ENCODE peak calls at places on chromosomes 3 and 15, in eight cellular contexts. Q, J, V, A, R, K, G and U are unnamed samples.

GRCh38 chr15:45795487-45796069 is 160.7 kb downstream of the SQOR start:
- DNase-seq in Q (no peak), J (peak; percentile 11), V (no peak), A (peak; percentile 70), R (peak; percentile 74), K (peak; percentile 9), G (peak; percentile 32), U (peak; percentile 86)

GRCh38 chr3:179734497-179735281 is 81.8 kb downstream of the USP13 start:
- DNase-seq in Q (no peak), J (no peak), V (peak; percentile 60), A (peak; percentile 8), R (peak; percentile 12), K (no peak), G (no peak), U (peak; percentile 15)

GRCh38 chr15:74173545-74174215 is at the start of gene ISLR:
- DNase-seq in Q (peak; percentile 47), J (peak; percentile 98), V (no peak), A (no peak), R (no peak), K (no peak), G (peak; percentile 84), U (no peak)

GRCh38 chr15:77510066-77511044 is 89.7 kb downstream of the HMG20A start:
- DNase-seq in Q (no peak), J (no peak), V (no peak), A (no peak), R (no peak), K (no peak), G (no peak), U (no peak)

GRCh38 chr3:29140706-29141105 is 140.2 kb upstream of the RBMS3 start:
- DNase-seq in Q (no peak), J (peak; percentile 16), V (no peak), A (no peak), R (no peak), K (no peak), G (peak; percentile 44), U (no peak)

GRCh38 chr3:194285024-194285858 is 65.9 kb downstream of the CPN2 start:
- DNase-seq in Q (no peak), J (peak; percentile 79), V (no peak), A (peak; percentile 80), R (peak; percentile 72), K (no peak), G (no peak), U (peak; percentile 68)

GRCh38 chr3:159200176-159200575 is 398.3 kb downstream of the MFSD1 start:
- DNase-seq in Q (no peak), J (peak; percentile 65), V (no peak), A (no peak), R (peak; percentile 60), K (no peak), G (peak; percentile 70), U (peak; percentile 75)

GRCh38 chr3:16511561-16512434 is 1.7 kb downstream of the RFTN1 start:
- DNase-seq in Q (peak; percentile 45), J (peak; percentile 88), V (peak; percentile 45), A (no peak), R (no peak), K (peak; percentile 83), G (peak; percentile 88), U (peak; percentile 50)

GRCh38 chr3:121651684-121652083 is 9.0 kb downstream of the HCLS1 start:
- DNase-seq in Q (no peak), J (no peak), V (no peak), A (peak; percentile 45), R (peak; percentile 74), K (no peak), G (peak; percentile 14), U (peak; percentile 49)

GRCh38 chr3:15305366-15305844 is 27.0 kb downstream of the SH3BP5 start:
- DNase-seq in Q (no peak), J (peak; percentile 87), V (no peak), A (no peak), R (peak; percentile 61), K (no peak), G (peak; percentile 39), U (peak; percentile 19)

DNA sequence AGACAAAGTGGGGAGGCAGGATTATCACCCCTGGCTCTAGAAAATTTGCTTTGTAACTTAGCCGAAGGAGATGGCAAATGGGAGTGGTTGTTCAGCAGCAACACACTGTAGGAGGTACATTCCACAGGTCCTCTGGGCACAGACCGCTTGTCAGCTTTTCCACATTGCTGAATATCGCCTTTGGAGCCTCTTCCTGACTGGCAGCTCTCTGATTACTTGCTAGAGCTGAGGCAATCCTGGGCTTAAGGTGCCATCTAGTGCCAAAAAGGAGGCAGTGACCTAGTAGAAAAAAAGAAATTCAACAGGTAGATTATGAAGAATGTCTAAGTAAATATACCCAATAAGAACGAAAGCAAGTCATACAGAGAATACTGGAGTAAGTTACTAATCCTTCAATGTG is 13.1 kb upstream of the SCN5A start:
- DNase-seq in Q (no peak), J (peak; percentile 45), V (no peak), A (peak; percentile 55), R (peak; percentile 84), K (no peak), G (peak; percentile 40), U (peak; percentile 73)
- TF ChIP-seq CTCF in Q (no peak), J (peak; percentile 30), V (no peak), A (peak; percentile 59), R (peak; percentile 91), K (peak; percentile 33), G (peak; percentile 53), U (peak; percentile 58)

GRCh38 chr3:81638480-81638879 is 123.0 kb downstream of the GBE1 start:
- DNase-seq in Q (no peak), J (no peak), V (no peak), A (no peak), R (no peak), K (no peak), G (no peak), U (no peak)

GRCh38 chr3:81645248-81645647 is 116.2 kb downstream of the GBE1 start:
- DNase-seq in Q (no peak), J (no peak), V (no peak), A (no peak), R (no peak), K (no peak), G (no peak), U (no peak)

GRCh38 chr3:81643721-81644120 is 117.7 kb downstream of the GBE1 start:
- DNase-seq in Q (no peak), J (peak; percentile 41), V (no peak), A (peak; percentile 38), R (peak; percentile 58), K (no peak), G (peak; percentile 40), U (peak; percentile 41)
- TF ChIP-seq CTCF in Q (no peak), J (peak; percentile 26), V (no peak), A (peak; percentile 17), R (peak; percentile 74), K (peak; percentile 38), G (peak; percentile 45), U (peak; percentile 43)

DNA sequence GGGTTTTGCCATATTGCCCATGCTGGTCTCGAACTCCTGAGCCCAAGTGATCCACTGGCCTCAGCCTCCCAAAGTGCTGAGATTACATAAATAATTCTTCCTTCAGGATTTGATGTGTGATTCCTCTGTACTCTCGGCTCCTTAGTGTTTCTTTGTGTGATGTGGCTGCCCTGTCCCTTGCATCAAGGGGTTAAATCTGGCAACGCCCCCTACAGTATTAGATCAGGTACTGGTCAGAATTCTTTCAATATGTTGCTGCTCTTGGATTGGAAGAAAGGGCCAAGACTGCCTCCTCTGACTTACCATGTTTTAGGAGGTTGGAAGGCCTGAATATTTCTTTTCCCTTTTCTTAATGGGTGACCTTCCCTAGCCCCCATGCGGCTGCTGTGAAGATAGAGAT is 390.6 kb upstream of the WNT5A start:
- DNase-seq in Q (no peak), J (no peak), V (no peak), A (no peak), R (no peak), K (no peak), G (no peak), U (no peak)
- TF ChIP-seq CTCF in Q (no peak), J (no peak), V (no peak), A (no peak), R (no peak), K (peak; percentile 5), G (peak; percentile 13), U (no peak)

GRCh38 chr3:47225310-47225906 is 57.2 kb downstream of the KIF9 start:
- DNase-seq in Q (no peak), J (peak; percentile 81), V (no peak), A (no peak), R (no peak), K (peak; percentile 53), G (peak; percentile 50), U (no peak)

GRCh38 chr3:47228088-47228487 is 54.5 kb downstream of the KIF9 start:
- DNase-seq in Q (no peak), J (peak; percentile 14), V (no peak), A (no peak), R (no peak), K (no peak), G (no peak), U (no peak)

DNA sequence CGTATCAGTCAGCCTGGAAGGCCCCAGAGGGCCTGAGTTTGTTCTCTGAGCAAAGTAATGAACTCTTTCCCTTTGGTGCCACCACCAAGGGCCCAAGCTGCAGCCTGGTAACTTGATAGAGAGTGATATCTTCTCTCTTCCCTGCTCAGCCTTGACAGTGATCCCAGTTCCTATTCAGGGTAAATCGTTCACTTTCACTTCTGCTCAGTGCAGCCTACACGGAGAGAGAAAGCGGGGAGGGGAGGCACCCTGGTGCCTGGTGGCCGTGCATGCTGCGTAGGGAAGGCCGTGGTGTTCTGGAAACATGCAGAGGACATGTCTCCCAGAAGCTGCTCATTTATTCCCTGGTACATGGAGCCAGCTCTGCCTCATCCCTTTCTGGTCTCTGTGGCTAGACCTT is 54.9 kb downstream of the KIF9 start:
- DNase-seq in Q (no peak), J (peak; percentile 16), V (no peak), A (no peak), R (no peak), K (no peak), G (peak; percentile 23), U (no peak)
- TF ChIP-seq CTCF in Q (no peak), J (no peak), V (no peak), A (no peak), R (no peak), K (no peak), G (no peak), U (no peak)

GRCh38 chr15:99744142-99744541 is 10.9 kb upstream of the LYSMD4 start:
- DNase-seq in Q (no peak), J (no peak), V (no peak), A (no peak), R (no peak), K (no peak), G (no peak), U (no peak)
- TF ChIP-seq CTCF in Q (no peak), J (no peak), V (no peak), A (no peak), R (peak; percentile 14), K (no peak), G (no peak), U (no peak)